ENCODE peak calls at places on chromosomes 1 and 21, in six cellular contexts. D is mucosa of gallbladder; H is caudate nucleus; C is stimulated activated naive CD8-positive, alpha-beta T cell treated with anti-CD3 and anti-CD28 coated beads, Interleukin-15, Interleukin-2, amounts not matched to agents 100 U/mL and 50 U/mL, for 24 hours; R is HFFc6; M is neural progenitor cell. Z is an unnamed sample.

GRCh38 chr1:118931876-118932275 is 56.3 kb downstream of the TBX15 start:
- DNase-seq in M (no peak), D (no peak), H (no peak), C (no peak), R (no peak), Z (no peak)

GRCh38 chr1:203480525-203481084 is 5.0 kb downstream of the PRELP start:
- DNase-seq in R (peak), D (peak), H (no peak), C (peak), M (no peak), Z (peak)

GRCh38 chr1:150302338-150302737 is 8.7 kb downstream of the MRPS21 start:
- DNase-seq in M (no peak), H (peak), R (no peak), C (no peak), D (no peak), Z (no peak)

GRCh38 chr1:154975409-154976205 is 1.1 kb downstream of the CKS1B start:
- DNase-seq in M (peak), D (peak), H (no peak), C (peak), R (peak), Z (peak)

GRCh38 chr1:75265792-75266191 is 131.6 kb downstream of the LHX8 start:
- DNase-seq in R (peak), H (no peak), D (no peak), M (peak), C (no peak), Z (no peak)

GRCh38 chr1:226186124-226187018 is at the start of gene ACBD3:
- DNase-seq in H (peak), R (peak), D (peak), C (peak), M (peak), Z (peak)

GRCh38 chr21:42319851-42320602 is 4.8 kb upstream of the TFF3 start:
- DNase-seq in D (no peak), M (no peak), C (no peak), R (no peak), H (no peak), Z (no peak)

GRCh38 chr1:236280438-236281285 is 1.1 kb downstream of the ERO1B start:
- DNase-seq in C (peak), H (no peak), R (no peak), M (peak), D (peak), Z (peak)

Z was measured in activated naive CD4-positive, alpha-beta T cell treated with anti-CD3 and anti-CD28 coated beads for 36 hours.